ENCODE peak calls at places on chromosomes 11 and 22, in ten cellular contexts. D is left ventricle myocardium inferior; R is upper lobe of right lung; N is naive thymus-derived CD4-positive, alpha-beta T cell; Z is cardiac muscle cell; C is iPS DF 6.9; J is stomach; E is IMR-90; O is fibroblast of lung; U is CD8-positive, alpha-beta memory T cell. G is an unnamed sample.

GRCh38 chr11:64040684-64041267 is 5.0 kb downstream of the FLRT1 start:
- DNase-seq in D (no peak), R (no peak), N (no peak), Z (peak; percentile 38), C (no peak), J (no peak), E (no peak), O (no peak), U (no peak), G (no peak)

GRCh38 chr11:1163911-1164735 is 6.4 kb downstream of the MUC5AC start:
- DNase-seq in D (peak; percentile 11), R (peak; percentile 57), N (no peak), Z (no peak), C (no peak), J (peak; percentile 25), E (no peak), O (no peak), U (no peak), G (no peak)

GRCh38 chr11:86174101-86175046 is 70.2 kb upstream of the EED start:
- DNase-seq in D (peak; percentile 77), R (no peak), N (no peak), Z (peak; percentile 36), C (no peak), J (peak; percentile 44), E (peak; percentile 99), O (peak; percentile 97), U (no peak), G (no peak)

GRCh38 chr11:59643390-59643789 is 25.4 kb downstream of the PATL1 start:
- DNase-seq in D (no peak), R (no peak), N (no peak), Z (no peak), C (no peak), J (no peak), E (no peak), O (no peak), U (no peak), G (no peak)

GRCh38 chr11:121696177-121696863 is 243.6 kb upstream of the SORL1-AS1 start:
- DNase-seq in D (peak; percentile 14), R (no peak), N (no peak), Z (no peak), C (no peak), J (no peak), E (no peak), O (no peak), U (no peak), G (no peak)

GRCh38 chr22:45413368-45414211 is at the start of the genes RIBC2 and SMC1B:
- DNase-seq in D (peak; percentile 75), R (peak; percentile 88), N (peak; percentile 70), Z (peak; percentile 81), C (peak; percentile 89), J (peak; percentile 80), E (peak; percentile 57), O (peak; percentile 75), U (peak; percentile 71), G (peak; percentile 87)

GRCh38 chr22:19984201-19984753 is 32.3 kb downstream of the ARVCF start:
- DNase-seq in D (peak; percentile 71), R (no peak), N (no peak), Z (no peak), C (no peak), J (no peak), E (peak; percentile 79), O (peak; percentile 47), U (no peak), G (no peak)

GRCh38 chr22:30025187-30025586 is 55.1 kb upstream of the HORMAD2 start:
- DNase-seq in D (no peak), R (no peak), N (no peak), Z (no peak), C (no peak), J (peak; percentile 84), E (no peak), O (no peak), U (no peak), G (no peak)

DNA sequence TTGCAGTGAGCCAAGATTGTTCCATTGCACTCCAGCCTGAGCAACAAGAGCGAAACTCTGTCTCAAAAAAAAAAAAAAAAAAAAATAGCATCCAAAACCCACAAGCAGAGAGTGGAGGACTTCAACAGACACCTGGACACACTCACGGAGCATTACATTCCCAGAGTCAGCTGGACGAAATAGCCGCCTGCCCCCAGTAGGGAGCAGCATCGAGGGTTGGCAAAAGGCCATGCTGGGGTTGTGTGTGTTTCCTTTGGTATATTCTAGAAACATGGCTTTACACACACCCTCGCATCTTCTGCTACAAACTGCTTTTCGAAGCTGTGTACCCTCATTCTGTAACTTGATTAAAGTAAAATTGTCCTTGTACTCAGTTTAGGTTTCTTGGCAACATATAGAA is 5.3 kb downstream of the ADA2 start:
- DNase-seq in D (peak; percentile 67), R (peak; percentile 75), N (peak; percentile 46), Z (peak; percentile 59), C (no peak), J (peak; percentile 38), E (peak; percentile 3), O (peak; percentile 39), U (no peak), G (peak; percentile 29)
- H3K9me3 ChIP-seq in D (no peaks in the 10 kb centered on the region), R (no peaks in the 10 kb centered on the region), N (no peaks in the 10 kb centered on the region), Z (no peaks in the 10 kb centered on the region), C (no peaks in the 10 kb centered on the region), J (no peaks in the 10 kb centered on the region), E (no peaks in the 10 kb centered on the region), O (no peaks in the 10 kb centered on the region), U (no peaks in the 10 kb centered on the region), G (no peaks in the 10 kb centered on the region)

GRCh38 chr11:130512662-130513061 is 64.2 kb downstream of the ADAMTS15 start:
- DNase-seq in D (no peak), R (no peak), N (no peak), Z (no peak), C (no peak), J (no peak), E (no peak), O (no peak), U (no peak), G (no peak)
- H3K4me3 ChIP-seq in D (no peak overlapping the region), R (no peak overlapping the region), N (no peak overlapping the region), Z (no peak overlapping the region), C (no peak overlapping the region), J (no peak overlapping the region), E (no peak overlapping the region), O (no peak overlapping the region), U (no peak overlapping the region), G (no peak overlapping the region)

GRCh38 chr22:49344196-49344595 is 483.5 kb downstream of the BRD1 start:
- DNase-seq in D (no peak), R (no peak), N (no peak), Z (no peak), C (no peak), J (no peak), E (no peak), O (no peak), U (no peak), G (no peak)
- H3K9me3 ChIP-seq in D (peaks cover 8% of the 10 kb centered on the region), R (no peaks in the 10 kb centered on the region), N (no peaks in the 10 kb centered on the region), Z (no peaks in the 10 kb centered on the region), C (peaks cover 34% of the 10 kb centered on the region), J (no peaks in the 10 kb centered on the region), E (peaks cover 42% of the 10 kb centered on the region), O (no peaks in the 10 kb centered on the region), U (no peaks in the 10 kb centered on the region), G (no peaks in the 10 kb centered on the region)

GRCh38 chr22:31212783-31213626 is 907 bp downstream of the LIMK2 start:
- DNase-seq in D (no peak), R (no peak), N (no peak), Z (no peak), C (no peak), J (no peak), E (no peak), O (no peak), U (no peak), G (no peak)

GRCh38 chr22:31211504-31211861 is 615 bp upstream of the LIMK2 start:
- DNase-seq in D (no peak), R (no peak), N (no peak), Z (no peak), C (no peak), J (no peak), E (no peak), O (no peak), U (no peak), G (no peak)

GRCh38 chr22:31206896-31207687 is 5.0 kb upstream of the LIMK2 start:
- DNase-seq in D (peak; percentile 57), R (peak; percentile 87), N (no peak), Z (no peak), C (no peak), J (peak; percentile 83), E (no peak), O (no peak), U (no peak), G (no peak)

GRCh38 chr22:31211862-31212730 is at the start of gene LIMK2:
- DNase-seq in D (peak; percentile 96), R (peak; percentile 98), N (peak; percentile 90), Z (peak; percentile 97), C (peak; percentile 77), J (peak; percentile 98), E (peak; percentile 73), O (peak; percentile 76), U (peak; percentile 97), G (peak; percentile 94)

DNA sequence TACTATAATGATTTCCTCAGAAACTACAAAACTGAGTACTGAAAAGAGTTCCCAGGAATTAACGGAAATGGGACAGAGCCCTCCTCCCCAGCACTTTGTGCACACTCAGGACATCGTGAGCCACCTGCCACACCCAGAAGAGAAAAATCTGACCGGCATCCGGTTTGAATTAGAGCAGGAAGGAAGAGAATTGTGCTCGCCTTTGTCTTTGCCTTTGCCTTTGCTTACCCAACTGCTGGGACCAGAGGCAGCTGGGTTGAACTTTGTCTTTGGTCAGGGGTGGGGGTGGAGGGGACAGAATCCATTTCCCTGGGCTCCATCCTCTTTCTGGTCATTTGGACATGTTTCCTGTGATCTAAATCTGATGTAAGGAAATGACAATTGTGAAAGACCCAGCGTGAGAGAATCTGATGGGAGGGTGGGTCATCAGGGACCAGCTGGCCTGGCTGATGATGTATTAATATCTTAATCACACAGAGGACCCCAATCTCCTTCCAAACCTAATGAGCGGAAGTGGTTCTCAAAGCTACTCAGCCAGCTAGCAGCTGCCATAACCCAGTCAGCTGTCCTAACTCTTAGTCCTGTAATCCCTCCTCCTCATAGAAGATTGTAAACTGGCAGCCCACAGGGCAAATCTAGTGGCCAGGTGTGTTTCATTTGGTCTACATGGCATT is 1.1 kb upstream of the LIMK2 start:
- DNase-seq in D (peak; percentile 34), R (no peak), N (no peak), Z (no peak), C (no peak), J (no peak), E (no peak), O (no peak), U (no peak), G (peak; percentile 32)
- H3K4me3 ChIP-seq in D (peak overlapping the region; percentile 93), R (no peak overlapping the region), N (peak overlapping the region; percentile 83), Z (no peak overlapping the region), C (no peak overlapping the region), J (no peak overlapping the region), E (no peak overlapping the region), O (no peak overlapping the region), U (peak overlapping the region; percentile 93), G (peak overlapping the region; percentile 74)

DNA sequence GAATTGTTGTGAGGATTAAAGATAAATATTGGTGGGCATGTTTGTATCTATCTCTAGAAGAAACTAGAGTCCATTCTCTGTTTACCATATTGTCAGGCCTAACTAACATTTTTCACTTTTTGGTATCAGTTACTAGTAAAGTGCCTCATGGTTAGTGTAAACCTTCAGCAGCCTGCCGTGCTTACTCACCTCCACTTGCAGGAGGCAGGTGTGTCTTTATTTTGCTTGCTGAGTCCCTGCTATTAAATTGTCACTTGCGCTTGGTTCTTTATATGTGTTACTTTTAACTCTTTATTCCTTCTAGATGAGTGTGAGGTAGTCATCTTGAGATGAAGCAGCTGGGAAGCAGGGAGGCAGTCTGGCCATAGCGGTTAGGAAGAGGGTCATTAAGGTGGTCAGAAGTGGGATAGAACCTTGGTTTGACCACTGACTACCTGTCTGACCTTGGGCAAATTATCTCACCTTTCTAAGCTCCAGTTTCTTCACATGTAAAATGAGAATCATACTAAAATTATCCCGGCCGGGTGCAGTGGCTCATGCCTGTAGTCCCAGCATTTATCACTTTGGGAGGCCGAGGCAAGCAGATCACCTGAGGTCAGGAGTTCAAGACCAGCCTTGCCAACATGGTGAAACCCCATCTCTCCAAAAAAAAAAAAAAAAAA is 21.2 kb downstream of the PPP6R3 start:
- DNase-seq in D (no peak), R (no peak), N (no peak), Z (no peak), C (no peak), J (no peak), E (no peak), O (no peak), U (no peak), G (no peak)
- H3K9me3 ChIP-seq in D (peaks cover 17% of the 10 kb centered on the region), R (no peaks in the 10 kb centered on the region), N (no peaks in the 10 kb centered on the region), Z (no peaks in the 10 kb centered on the region), C (no peaks in the 10 kb centered on the region), J (no peaks in the 10 kb centered on the region), E (no peaks in the 10 kb centered on the region), O (no peaks in the 10 kb centered on the region), U (no peaks in the 10 kb centered on the region), G (no peaks in the 10 kb centered on the region)